ENCODE peak calls at places on chromosomes 12 and 14, in seven cellular contexts. P is H1, T is HCT116, E is HepG2, O is SK-N-SH, Q is GM12878, A is K562. Z is an unnamed sample.

GRCh38 chr12:42761601-42762350 is 172.2 kb upstream of the PRICKLE1 start:
- DNase-seq in P (no peak), T (no peak), E (no peak), O (no peak), Q (no peak), A (no peak), Z (no peak)

GRCh38 chr14:39456702-39457250 is 24.5 kb upstream of the FBXO33 start:
- DNase-seq in P (no peak), T (no peak), E (no peak), O (no peak), Q (no peak), A (no peak), Z (no peak)

GRCh38 chr14:32950584-32950983 is 11.9 kb downstream of the NPAS3 start:
- DNase-seq in P (no peak), T (no peak), E (no peak), O (no peak), Q (no peak), A (no peak), Z (no peak)

GRCh38 chr12:31234955-31235867 is 90.7 kb downstream of the SINHCAF start:
- DNase-seq in P (no peak), T (peak; percentile 18), E (peak; percentile 7), O (peak; percentile 68), Q (no peak), A (peak; percentile 25), Z (peak; percentile 77)

GRCh38 chr14:46985529-46986137 is 334.1 kb upstream of the RPL10L start:
- DNase-seq in P (no peak), T (no peak), E (no peak), O (no peak), Q (no peak), A (no peak), Z (no peak)

GRCh38 chr14:50828738-50829471 is 2.1 kb downstream of the NIN start:
- DNase-seq in P (no peak), T (no peak), E (no peak), O (no peak), Q (no peak), A (no peak), Z (no peak)

GRCh38 chr12:31999692-32000091 is 40.5 kb downstream of the RESF1 start:
- DNase-seq in P (no peak), T (no peak), E (no peak), O (no peak), Q (no peak), A (no peak), Z (no peak)

GRCh38 chr12:108967869-108968540 is 52.9 kb downstream of the SVOP start:
- DNase-seq in P (no peak), T (peak; percentile 40), E (peak; percentile 65), O (no peak), Q (no peak), A (peak; percentile 35), Z (no peak)

GRCh38 chr14:64983439-64984310 is 3.0 kb upstream of the FNTB start:
- DNase-seq in P (no peak), T (peak; percentile 16), E (peak; percentile 45), O (peak; percentile 65), Q (no peak), A (peak; percentile 57), Z (no peak)

GRCh38 chr12:132471858-132472255 is 18.1 kb upstream of the FBRSL1 start:
- DNase-seq in P (no peak), T (no peak), E (no peak), O (no peak), Q (no peak), A (no peak), Z (no peak)

GRCh38 chr12:6974180-6974579 is 3.5 kb downstream of the EMG1 start:
- DNase-seq in P (no peak), T (no peak), E (no peak), O (no peak), Q (no peak), A (no peak), Z (no peak)

GRCh38 chr12:47980779-47981495 is 17.5 kb downstream of the TMEM106C start:
- DNase-seq in P (no peak), T (no peak), E (no peak), O (no peak), Q (no peak), A (no peak), Z (no peak)

GRCh38 chr12:12527820-12528296 is 34.8 kb downstream of the DUSP16 start:
- DNase-seq in P (no peak), T (no peak), E (no peak), O (no peak), Q (no peak), A (no peak), Z (no peak)

GRCh38 chr12:47302111-47302597 is 222.4 kb upstream of the AMIGO2 start:
- DNase-seq in P (no peak), T (no peak), E (no peak), O (no peak), Q (no peak), A (peak; percentile 33), Z (no peak)

GRCh38 chr12:54371328-54372112 is 7.2 kb upstream of the GPR84 start:
- DNase-seq in P (no peak), T (no peak), E (no peak), O (peak; percentile 91), Q (no peak), A (no peak), Z (no peak)

GRCh38 chr14:104871656-104872468 is 6.8 kb downstream of the CEP170B start:
- DNase-seq in P (no peak), T (no peak), E (no peak), O (no peak), Q (no peak), A (no peak), Z (no peak)

GRCh38 chr12:65532744-65533143 is 254.3 kb downstream of the MSRB3 start:
- DNase-seq in P (no peak), T (no peak), E (peak; percentile 13), O (no peak), Q (no peak), A (no peak), Z (no peak)

GRCh38 chr14:68747366-68747765 is 45.5 kb downstream of the ZFP36L1 start:
- DNase-seq in P (no peak), T (no peak), E (no peak), O (no peak), Q (no peak), A (no peak), Z (no peak)

GRCh38 chr12:114319422-114319821 is 86.5 kb downstream of the TBX5 start:
- DNase-seq in P (no peak), T (no peak), E (no peak), O (no peak), Q (no peak), A (no peak), Z (no peak)

GRCh38 chr14:94936901-94937321 is 167.0 kb upstream of the GSC start:
- DNase-seq in P (no peak), T (no peak), E (no peak), O (peak; percentile 78), Q (no peak), A (no peak), Z (no peak)

GRCh38 chr12:124055066-124055465 is 82.1 kb downstream of the ZNF664 start:
- DNase-seq in P (no peak), T (no peak), E (no peak), O (no peak), Q (no peak), A (no peak), Z (no peak)

GRCh38 chr12:104603545-104603973 is 146.8 kb downstream of the CHST11 start:
- DNase-seq in P (no peak), T (peak; percentile 74), E (no peak), O (no peak), Q (no peak), A (no peak), Z (no peak)

GRCh38 chr14:66752109-66752508 is 244.2 kb downstream of the GPHN start:
- DNase-seq in P (no peak), T (no peak), E (no peak), O (no peak), Q (peak; percentile 41), A (no peak), Z (no peak)

GRCh38 chr12:131449027-131449426 is 261.9 kb upstream of the SFSWAP start:
- DNase-seq in P (no peak), T (no peak), E (no peak), O (no peak), Q (no peak), A (no peak), Z (no peak)

GRCh38 chr14:28059254-28059653 is 707.3 kb upstream of the FOXG1 start:
- DNase-seq in P (no peak), T (no peak), E (no peak), O (no peak), Q (no peak), A (no peak), Z (no peak)

GRCh38 chr12:52191841-52192791 is at the start of gene KRT80:
- DNase-seq in P (no peak), T (peak; percentile 97), E (peak; percentile 86), O (peak; percentile 85), Q (no peak), A (no peak), Z (no peak)
- H3K4me1 ChIP-seq in P (peaks cover 4% of the 10 kb centered on the region), T (peaks cover 55% of the 10 kb centered on the region), E (peaks cover 4% of the 10 kb centered on the region), O (peaks cover 68% of the 10 kb centered on the region), Q (no peaks in the 10 kb centered on the region), A (no peaks in the 10 kb centered on the region), Z (peaks cover 42% of the 10 kb centered on the region)

DNA sequence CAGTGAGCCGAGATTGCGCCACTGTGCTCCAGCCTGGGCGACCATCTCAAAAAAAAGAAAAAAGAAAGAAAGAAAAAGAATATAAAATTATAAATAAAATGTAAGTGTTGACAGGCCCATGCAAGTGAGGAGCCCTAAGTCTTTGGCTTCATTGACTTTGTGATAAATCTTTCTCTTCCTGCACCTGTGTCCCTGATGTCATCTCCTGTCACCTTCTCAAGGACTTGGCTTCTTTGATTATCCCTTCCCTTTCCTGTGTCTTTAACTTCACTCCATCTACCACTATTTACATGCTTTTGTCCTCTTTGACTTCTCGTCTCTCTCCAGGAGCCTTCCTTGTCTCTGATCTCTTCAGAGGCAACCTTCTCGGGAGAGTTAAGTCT is 33.6 kb upstream of the WNK1 start:
- DNase-seq in P (no peak), T (no peak), E (no peak), O (no peak), Q (no peak), A (no peak), Z (no peak)
- TF ChIP-seq YY1 in P (no peak), T (no peak), E (no peak), O (no peak), Q (no peak), A (no peak), Z (no peak)

DNA sequence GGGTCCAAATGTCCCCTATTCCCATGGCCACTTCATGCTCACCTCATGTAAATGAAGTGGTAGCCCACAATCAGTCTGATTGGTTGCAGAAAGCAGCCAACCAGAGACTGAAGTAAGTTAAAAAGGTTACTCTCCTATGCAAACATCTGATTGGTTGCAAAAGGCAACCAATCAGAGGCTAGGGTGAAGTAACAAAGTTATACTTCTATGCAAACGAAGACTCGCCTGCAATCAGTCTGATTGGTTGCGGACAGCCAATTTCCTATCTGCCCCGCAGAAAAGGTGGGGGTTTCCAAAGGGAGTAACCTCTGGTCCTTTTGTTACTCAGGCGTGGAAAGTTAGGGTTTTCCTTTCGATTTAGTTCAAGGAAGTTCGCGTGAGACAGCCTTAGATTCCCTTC is 208.1 kb upstream of the NEDD1 start:
- DNase-seq in P (no peak), T (no peak), E (no peak), O (no peak), Q (no peak), A (peak; percentile 20), Z (no peak)
- H3K36me3 ChIP-seq in P (no peaks in the 10 kb centered on the region), T (no peaks in the 10 kb centered on the region), E (no peaks in the 10 kb centered on the region), O (no peaks in the 10 kb centered on the region), Q (no peaks in the 10 kb centered on the region), A (no peaks in the 10 kb centered on the region), Z (no peaks in the 10 kb centered on the region)

GRCh38 chr12:2285462-2285861 is 232.7 kb downstream of the CACNA1C start:
- DNase-seq in P (no peak), T (no peak), E (no peak), O (no peak), Q (no peak), A (no peak), Z (no peak)
- H3K4me1 ChIP-seq in P (peaks cover 7% of the 10 kb centered on the region), T (no peaks in the 10 kb centered on the region), E (no peaks in the 10 kb centered on the region), O (peaks cover 82% of the 10 kb centered on the region), Q (no peaks in the 10 kb centered on the region), A (no peaks in the 10 kb centered on the region), Z (peaks cover 39% of the 10 kb centered on the region)